ENCODE peak calls at places on chromosome 1, in eight cellular contexts. J, H, V, S, O, Q, B and N are unnamed samples.
A peak's percentile ranks its signal among the peaks of the same experiment; 100 is the strongest.

GRCh38 chr1:178055093-178055492 is 38.8 kb upstream of the RASAL2 start:
- DNase-seq in O (no peak), B (peak; percentile 18), H (peak; percentile 76), J (peak; percentile 64), Q (peak; percentile 72), S (no peak), V (no peak), N (peak; percentile 71)

GRCh38 chr1:4068076-4068475 is 168.0 kb upstream of the C1orf174 start:
- DNase-seq in H (no peak), B (no peak), O (no peak), Q (no peak), V (no peak), J (no peak), S (no peak), N (no peak)

GRCh38 chr1:53738205-53739108 is 507 bp downstream of the GLIS1 start:
- DNase-seq in O (no peak), S (no peak), B (no peak), H (no peak), Q (no peak), V (no peak), J (no peak), N (peak; percentile 15)

GRCh38 chr1:203422656-203423055 is 53.0 kb upstream of the PRELP start:
- DNase-seq in O (no peak), V (no peak), S (no peak), H (peak; percentile 6), J (no peak), Q (no peak), B (no peak), N (no peak)

GRCh38 chr1:43968348-43968948 is 1.4 kb upstream of the DPH2 start:
- DNase-seq in V (no peak), J (no peak), B (no peak), O (no peak), H (no peak), S (no peak), Q (no peak), N (no peak)

GRCh38 chr1:174244017-174244416 is 84.7 kb downstream of the RABGAP1L start:
- DNase-seq in J (no peak), H (no peak), Q (no peak), B (no peak), O (no peak), V (no peak), S (no peak), N (no peak)

GRCh38 chr1:156652131-156652991 is 10.4 kb downstream of the BCAN start:
- DNase-seq in V (no peak), J (no peak), S (no peak), Q (no peak), O (no peak), H (no peak), B (no peak), N (no peak)

GRCh38 chr1:113429461-113430153 is 39.3 kb downstream of the MAGI3 start:
- DNase-seq in O (no peak), J (no peak), B (no peak), H (peak; percentile 46), Q (no peak), S (no peak), V (no peak), N (no peak)

GRCh38 chr1:18396247-18396646 is 84.5 kb upstream of the KLHDC7A start:
- DNase-seq in H (peak; percentile 35), S (no peak), O (no peak), J (no peak), Q (no peak), B (no peak), V (no peak), N (no peak)

GRCh38 chr1:39691383-39692151 is at the start of gene HPCAL4:
- DNase-seq in S (peak; percentile 77), H (peak; percentile 40), O (peak; percentile 90), Q (peak; percentile 93), J (peak; percentile 75), V (peak; percentile 84), B (peak; percentile 55), N (peak; percentile 93)

GRCh38 chr1:214444159-214444939 is 107.1 kb downstream of the PTPN14 start:
- DNase-seq in Q (no peak), V (no peak), O (no peak), H (no peak), J (no peak), S (no peak), B (no peak), N (no peak)